ENCODE peak calls at places on chromosomes 11 and 22, in eight cellular contexts. G, T, Z, V, K, J, O and U are unnamed samples.

GRCh38 chr22:42949159-42949558 is 65.8 kb downstream of the PACSIN2 start:
- DNase-seq in G (no peak), T (peak), Z (no peak), V (no peak), K (no peak), J (no peak), O (no peak), U (no peak)

GRCh38 chr11:118621071-118621815 is 13.8 kb downstream of the PHLDB1 start:
- DNase-seq in G (peak), T (peak), Z (no peak), V (peak), K (peak), J (peak), O (peak), U (no peak)

GRCh38 chr11:69643646-69644045 is 2.7 kb downstream of the CCND1 start:
- DNase-seq in G (no peak), T (peak), Z (no peak), V (no peak), K (no peak), J (no peak), O (no peak), U (no peak)

GRCh38 chr11:15128621-15129020 is 13.9 kb downstream of the INSC start:
- DNase-seq in G (no peak), T (no peak), Z (no peak), V (no peak), K (no peak), J (no peak), O (no peak), U (no peak)

GRCh38 chr11:1208361-1209261 is 14.3 kb upstream of the MUC5B start:
- DNase-seq in G (no peak), T (no peak), Z (no peak), V (no peak), K (peak), J (no peak), O (no peak), U (no peak)

GRCh38 chr11:103086461-103086860 is 5.5 kb downstream of the DCUN1D5 start:
- DNase-seq in G (no peak), T (no peak), Z (no peak), V (no peak), K (no peak), J (no peak), O (no peak), U (no peak)

GRCh38 chr22:41876275-41876674 is 38.6 kb downstream of the SHISA8 start:
- DNase-seq in G (no peak), T (no peak), Z (no peak), V (no peak), K (no peak), J (no peak), O (no peak), U (no peak)

GRCh38 chr11:45798793-45799441 is 6.0 kb upstream of the SLC35C1 start:
- DNase-seq in G (no peak), T (no peak), Z (no peak), V (no peak), K (no peak), J (no peak), O (peak), U (no peak)

GRCh38 chr22:50613291-50613981 is 12.8 kb downstream of the MAPK8IP2 start:
- DNase-seq in G (peak), T (peak), Z (no peak), V (peak), K (peak), J (no peak), O (no peak), U (no peak)

GRCh38 chr22:30296324-30296723 is 7.0 kb upstream of the CASTOR1 start:
- DNase-seq in G (no peak), T (no peak), Z (no peak), V (no peak), K (no peak), J (no peak), O (no peak), U (no peak)

GRCh38 chr22:36901411-36902142 is 11.9 kb upstream of the CSF2RB start:
- DNase-seq in G (no peak), T (no peak), Z (peak), V (no peak), K (no peak), J (no peak), O (no peak), U (no peak)

GRCh38 chr11:134439181-134439580 is 27.1 kb upstream of the B3GAT1 start:
- DNase-seq in G (no peak), T (no peak), Z (no peak), V (no peak), K (no peak), J (no peak), O (peak), U (no peak)

GRCh38 chr11:114165326-114166230 is 106.1 kb downstream of the ZBTB16 start:
- DNase-seq in G (no peak), T (no peak), Z (no peak), V (no peak), K (no peak), J (no peak), O (no peak), U (no peak)

GRCh38 chr11:87176044-87176443 is 138.3 kb downstream of the TMEM135 start:
- DNase-seq in G (peak), T (peak), Z (no peak), V (peak), K (no peak), J (no peak), O (no peak), U (no peak)

GRCh38 chr22:25351631-25352293 is 132.3 kb downstream of the CRYBB2 start:
- DNase-seq in G (no peak), T (no peak), Z (no peak), V (no peak), K (no peak), J (no peak), O (no peak), U (no peak)

GRCh38 chr11:128310676-128311445 is 276.5 kb downstream of the ETS1 start:
- DNase-seq in G (no peak), T (no peak), Z (no peak), V (no peak), K (no peak), J (no peak), O (no peak), U (no peak)

GRCh38 chr11:43830928-43831440 is 49.6 kb upstream of the ALKBH3 start:
- DNase-seq in G (peak), T (peak), Z (no peak), V (no peak), K (no peak), J (no peak), O (peak), U (no peak)

GRCh38 chr22:40199223-40199622 is 21.5 kb downstream of the TNRC6B start:
- DNase-seq in G (no peak), T (no peak), Z (no peak), V (no peak), K (no peak), J (no peak), O (no peak), U (no peak)

GRCh38 chr11:122755409-122755808 is 82.9 kb upstream of the CRTAM start:
- DNase-seq in G (no peak), T (no peak), Z (no peak), V (no peak), K (peak), J (peak), O (peak), U (no peak)

GRCh38 chr22:17009640-17010291 is 1.7 kb upstream of the GAB4 start:
- DNase-seq in G (no peak), T (no peak), Z (no peak), V (peak), K (no peak), J (no peak), O (no peak), U (peak)

GRCh38 chr11:83612891-83613766 is 327.0 kb upstream of the CCDC90B start:
- DNase-seq in G (no peak), T (no peak), Z (no peak), V (peak), K (peak), J (peak), O (no peak), U (no peak)

GRCh38 chr11:66056541-66056940 is 4.4 kb downstream of the SF3B2 start:
- DNase-seq in G (no peak), T (no peak), Z (no peak), V (no peak), K (no peak), J (no peak), O (no peak), U (no peak)

GRCh38 chr11:2666828-2667570 is 32.8 kb downstream of the KCNQ1OT1 start:
- DNase-seq in G (no peak), T (no peak), Z (no peak), V (no peak), K (no peak), J (no peak), O (no peak), U (no peak)

GRCh38 chr22:40367342-40367741 is 3.1 kb upstream of the SGSM3 start:
- DNase-seq in G (no peak), T (no peak), Z (no peak), V (no peak), K (no peak), J (no peak), O (no peak), U (no peak)

GRCh38 chr11:33773399-33774355 is 643 bp downstream of the FBXO3 start:
- DNase-seq in G (no peak), T (no peak), Z (peak), V (peak), K (peak), J (peak), O (peak), U (peak)

GRCh38 chr22:22037229-22037628 is 54.6 kb upstream of the TOP3B start:
- DNase-seq in G (no peak), T (no peak), Z (peak), V (no peak), K (no peak), J (peak), O (no peak), U (peak)

GRCh38 chr11:86219291-86220193 is 25.0 kb upstream of the EED start:
- DNase-seq in G (no peak), T (no peak), Z (no peak), V (no peak), K (no peak), J (no peak), O (no peak), U (peak)

GRCh38 chr11:68750197-68750987 is 928 bp downstream of the TESMIN start:
- DNase-seq in G (no peak), T (no peak), Z (no peak), V (peak), K (no peak), J (peak), O (peak), U (no peak)

GRCh38 chr11:2527621-2528291 is 82.9 kb downstream of the KCNQ1 start:
- DNase-seq in G (no peak), T (no peak), Z (no peak), V (no peak), K (no peak), J (no peak), O (no peak), U (no peak)

GRCh38 chr11:18332891-18333290 is 10.5 kb downstream of the GTF2H1 start:
- DNase-seq in G (no peak), T (no peak), Z (no peak), V (no peak), K (no peak), J (no peak), O (no peak), U (no peak)

GRCh38 chr11:26974068-26974790 is 19.7 kb upstream of the FIBIN start:
- DNase-seq in G (no peak), T (no peak), Z (no peak), V (no peak), K (no peak), J (peak), O (no peak), U (no peak)

GRCh38 chr22:30313527-30314385 is 13.0 kb downstream of the TBC1D10A start:
- DNase-seq in G (no peak), T (peak), Z (no peak), V (no peak), K (peak), J (no peak), O (no peak), U (no peak)

GRCh38 chr11:75434886-75435570 is 2.0 kb upstream of the KLHL35 start:
- DNase-seq in G (no peak), T (no peak), Z (no peak), V (no peak), K (no peak), J (no peak), O (no peak), U (no peak)

GRCh38 chr11:43984519-43985385 is 42.3 kb downstream of the C11orf96 start:
- DNase-seq in G (no peak), T (no peak), Z (no peak), V (no peak), K (no peak), J (no peak), O (peak), U (no peak)

GRCh38 chr22:23213581-23214341 is 33.5 kb downstream of the BCR start:
- DNase-seq in G (no peak), T (no peak), Z (no peak), V (no peak), K (no peak), J (no peak), O (no peak), U (no peak)

GRCh38 chr22:48337957-48338792 is 1489.5 kb downstream of the BRD1 start:
- DNase-seq in G (no peak), T (no peak), Z (no peak), V (no peak), K (no peak), J (no peak), O (no peak), U (no peak)

GRCh38 chr11:110777765-110778164 is 65.5 kb upstream of the ARHGAP20 start:
- DNase-seq in G (no peak), T (peak), Z (no peak), V (no peak), K (no peak), J (no peak), O (no peak), U (no peak)

GRCh38 chr11:75562836-75563484 is 907 bp downstream of the SERPINH1 start:
- DNase-seq in G (no peak), T (peak), Z (no peak), V (peak), K (peak), J (peak), O (peak), U (no peak)

GRCh38 chr11:124085583-124085982 is 29.7 kb upstream of the VWA5A start:
- DNase-seq in G (no peak), T (peak), Z (no peak), V (no peak), K (no peak), J (no peak), O (no peak), U (no peak)

DNA sequence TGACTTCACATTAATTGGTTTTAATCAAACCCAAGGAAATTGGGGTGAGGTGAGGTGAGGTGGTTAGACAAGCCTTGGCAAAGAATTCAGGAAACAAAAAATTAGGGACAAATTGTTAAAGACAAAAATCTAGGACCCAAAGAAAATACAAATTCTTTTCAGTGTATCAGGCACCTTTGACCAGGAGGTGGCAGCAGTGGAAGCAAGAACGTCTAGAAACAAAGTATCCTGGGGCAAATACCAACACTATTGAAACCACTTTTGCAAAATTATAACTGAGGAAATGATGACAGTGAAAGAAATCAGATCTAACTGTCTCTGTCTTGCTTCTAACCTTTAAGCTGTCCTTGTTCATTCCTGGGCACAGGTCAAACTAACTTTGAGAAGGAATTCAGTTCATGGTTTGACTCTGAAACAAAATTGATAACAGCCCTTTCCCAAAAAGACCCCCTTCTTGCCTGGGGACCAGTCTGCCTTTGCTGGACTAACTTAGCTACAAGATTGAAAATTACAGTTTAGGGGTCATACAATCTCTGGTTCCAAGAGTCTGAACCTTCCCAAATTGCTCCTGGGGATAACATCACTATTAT is 11.1 kb upstream of the ALKBH8 start:
- DNase-seq in G (no peak), T (peak), Z (peak), V (peak), K (peak), J (peak), O (peak), U (peak)
- H2AFZ ChIP-seq in G (peak), T (no peak), Z (no peak), V (no peak), K (no peak), J (peak), O (no peak), U (peak)

GRCh38 chr11:5317301-5317700 is 6.8 kb downstream of the OR51B2 start:
- DNase-seq in G (no peak), T (no peak), Z (no peak), V (no peak), K (no peak), J (no peak), O (no peak), U (no peak)
- TF ChIP-seq CTCF in G (no peak), T (peak), Z (no peak), V (peak), K (no peak), J (no peak), O (no peak), U (no peak)

DNA sequence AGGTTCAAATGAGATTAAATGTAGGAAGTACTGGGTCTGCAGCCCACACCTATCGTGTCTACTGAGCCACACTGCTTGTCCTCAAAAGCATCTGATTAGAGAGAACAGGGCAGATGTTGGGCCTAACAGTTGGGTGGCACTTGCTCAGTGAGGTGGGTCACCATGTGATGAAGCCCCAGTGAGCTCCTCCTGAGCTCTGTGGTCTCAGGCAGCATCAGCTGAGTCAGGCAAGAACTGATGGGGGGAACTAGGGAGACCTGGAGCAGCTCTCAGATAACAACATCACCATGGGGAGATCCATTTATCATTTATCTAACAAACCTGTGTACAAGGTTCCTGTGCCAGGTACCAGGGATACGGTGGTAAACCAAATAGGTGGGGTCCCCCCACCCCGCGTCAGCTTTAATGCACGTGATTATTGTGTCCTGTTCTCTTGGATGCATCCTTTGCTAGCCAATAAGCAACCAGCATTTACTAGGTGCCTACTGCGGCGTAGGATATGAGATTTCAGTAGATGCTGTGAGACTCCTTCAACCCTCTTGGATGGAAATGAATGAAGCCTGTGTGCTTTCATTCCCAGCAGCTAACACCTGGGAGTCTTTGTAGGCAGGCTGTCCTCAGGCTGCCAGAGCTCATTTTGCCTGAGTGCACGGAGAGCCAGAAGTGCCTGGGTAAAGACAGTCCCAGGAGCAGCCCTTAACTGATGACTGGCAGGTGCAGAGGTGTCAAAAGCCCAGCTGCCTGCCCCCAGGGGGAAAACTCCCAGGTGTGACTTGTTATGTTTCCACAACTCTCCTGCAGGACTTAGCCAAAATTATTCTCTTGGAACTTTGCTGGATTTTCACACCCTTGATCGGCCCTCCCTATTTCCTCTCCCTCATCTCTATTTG is 73.6 kb upstream of the NARS2 start:
- DNase-seq in G (no peak), T (no peak), Z (no peak), V (no peak), K (peak), J (no peak), O (no peak), U (no peak)
- TF ChIP-seq EZH2phosphoT487 in G (no peak), T (no peak), Z (no peak), V (no peak), K (no peak), J (no peak), O (no peak), U (no peak)

DNA sequence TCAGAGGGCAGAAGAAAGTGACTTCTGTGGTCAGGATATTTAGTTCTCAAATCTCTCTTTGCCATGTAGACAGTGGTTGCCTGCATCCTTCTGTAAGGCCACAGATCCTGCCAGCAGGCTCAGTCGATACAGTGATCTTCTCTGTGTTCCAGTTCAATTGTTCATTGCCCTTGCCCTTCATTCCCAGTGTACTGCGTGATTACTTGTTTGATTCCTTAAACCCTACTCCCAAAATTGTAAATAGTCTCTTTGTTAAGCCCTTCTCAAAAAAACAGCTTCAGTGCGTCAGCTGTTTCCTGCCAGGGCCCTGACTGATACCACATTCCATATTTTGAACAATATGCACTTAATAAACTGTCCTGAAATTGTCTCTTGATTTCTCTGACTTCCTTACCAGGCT is 9.3 kb upstream of the TYR start:
- DNase-seq in G (no peak), T (no peak), Z (no peak), V (no peak), K (no peak), J (no peak), O (no peak), U (no peak)
- H2AFZ ChIP-seq in G (no peak), T (no peak), Z (no peak), V (no peak), K (no peak), J (no peak), O (no peak), U (no peak)

GRCh38 chr11:31050061-31050790 is 319.3 kb downstream of the DCDC1 start:
- DNase-seq in G (no peak), T (no peak), Z (no peak), V (no peak), K (no peak), J (no peak), O (peak), U (no peak)

GRCh38 chr11:31045335-31045734 is 324.2 kb downstream of the DCDC1 start:
- DNase-seq in G (peak), T (peak), Z (no peak), V (peak), K (peak), J (peak), O (peak), U (no peak)
- TF ChIP-seq CTCF in G (peak), T (peak), Z (peak), V (peak), K (peak), J (peak), O (peak), U (peak)

GRCh38 chr11:67416416-67417335 is 1.2 kb downstream of the CARNS1 start:
- DNase-seq in G (no peak), T (peak), Z (no peak), V (peak), K (no peak), J (no peak), O (peak), U (no peak)
- TF ChIP-seq EZH2phosphoT487 in G (no peak), T (no peak), Z (no peak), V (no peak), K (no peak), J (no peak), O (no peak), U (no peak)

DNA sequence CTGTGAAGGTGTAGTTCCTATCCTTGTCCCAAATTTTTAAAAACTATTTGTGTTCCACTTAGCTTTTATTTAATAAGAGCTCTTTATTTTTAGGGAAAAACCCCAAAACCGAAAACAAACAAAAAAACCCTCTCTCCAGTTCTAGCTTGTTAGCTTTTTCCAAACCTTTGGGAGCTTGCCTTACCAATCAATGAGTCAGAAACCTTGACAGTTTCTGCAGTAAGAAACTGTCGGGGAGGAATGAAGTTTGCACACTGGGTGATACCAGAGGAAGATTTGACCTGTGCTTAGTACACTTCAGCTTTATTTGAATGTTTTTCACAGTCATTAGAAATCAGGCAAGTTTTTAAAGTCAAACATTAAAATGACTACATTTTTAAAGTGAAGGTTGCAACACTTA is 105.0 kb downstream of the FAT3 start:
- DNase-seq in G (no peak), T (peak), Z (no peak), V (no peak), K (no peak), J (no peak), O (no peak), U (no peak)
- H2AFZ ChIP-seq in G (no peak), T (no peak), Z (no peak), V (no peak), K (no peak), J (peak), O (no peak), U (no peak)

GRCh38 chr11:126311464-126312291 is 7.8 kb downstream of the DCPS start:
- DNase-seq in G (no peak), T (no peak), Z (peak), V (no peak), K (no peak), J (no peak), O (no peak), U (no peak)
- TF ChIP-seq CTCF in G (no peak), T (no peak), Z (peak), V (no peak), K (no peak), J (no peak), O (no peak), U (no peak)